ENCODE peak calls at places on chromosomes 6 and 20, in eight cellular contexts. One of them, this sample, is unnamed.

GRCh38 chr6:126477678-126478077 is 137.8 kb downstream of the CENPW start:
- DNase-seq in lung: no peak
- DNase-seq in ovary: no peak
- DNase-seq in hepatocyte: no peak
- DNase-seq in iPS DF 6.9: no peak
- DNase-seq in RWPE1: no peak
- DNase-seq in mesenchymal stem cell: no peak
- DNase-seq in fibroblast of lung: no peak
- DNase-seq in this sample: no peak

GRCh38 chr6:47102331-47102730 is 60.2 kb upstream of the ADGRF1 start:
- DNase-seq in lung: no peak
- DNase-seq in ovary: no peak
- DNase-seq in hepatocyte: no peak
- DNase-seq in iPS DF 6.9: no peak
- DNase-seq in RWPE1: no peak
- DNase-seq in mesenchymal stem cell: no peak
- DNase-seq in fibroblast of lung: no peak
- DNase-seq in this sample: no peak

GRCh38 chr6:157823523-157824370 is 701 bp downstream of the SNX9 start:
- DNase-seq in lung: no peak
- DNase-seq in ovary: peak
- DNase-seq in hepatocyte: peak
- DNase-seq in iPS DF 6.9: no peak
- DNase-seq in RWPE1: peak
- DNase-seq in mesenchymal stem cell: peak
- DNase-seq in fibroblast of lung: peak
- DNase-seq in this sample: peak

GRCh38 chr6:30889921-30890645 is 5.8 kb downstream of the DDR1 start:
- DNase-seq in lung: no peak
- DNase-seq in ovary: peak
- DNase-seq in hepatocyte: no peak
- DNase-seq in iPS DF 6.9: no peak
- DNase-seq in RWPE1: peak
- DNase-seq in mesenchymal stem cell: no peak
- DNase-seq in fibroblast of lung: peak
- DNase-seq in this sample: no peak

GRCh38 chr6:20870493-20870892 is 336.2 kb downstream of the CDKAL1 start:
- DNase-seq in lung: no peak
- DNase-seq in ovary: no peak
- DNase-seq in hepatocyte: no peak
- DNase-seq in iPS DF 6.9: no peak
- DNase-seq in RWPE1: no peak
- DNase-seq in mesenchymal stem cell: no peak
- DNase-seq in fibroblast of lung: no peak
- DNase-seq in this sample: no peak

GRCh38 chr6:505374-505773 is 113.8 kb downstream of the IRF4 start:
- DNase-seq in lung: no peak
- DNase-seq in ovary: no peak
- DNase-seq in hepatocyte: no peak
- DNase-seq in iPS DF 6.9: no peak
- DNase-seq in RWPE1: no peak
- DNase-seq in mesenchymal stem cell: no peak
- DNase-seq in fibroblast of lung: no peak
- DNase-seq in this sample: no peak

GRCh38 chr6:118325220-118325860 is 222.8 kb upstream of the PLN start:
- DNase-seq in lung: no peak
- DNase-seq in ovary: no peak
- DNase-seq in hepatocyte: no peak
- DNase-seq in iPS DF 6.9: no peak
- DNase-seq in RWPE1: peak
- DNase-seq in mesenchymal stem cell: peak
- DNase-seq in fibroblast of lung: peak
- DNase-seq in this sample: no peak

GRCh38 chr6:110547266-110547964 is 71.0 kb upstream of the SLC22A16 start:
- DNase-seq in lung: no peak
- DNase-seq in ovary: no peak
- DNase-seq in hepatocyte: no peak
- DNase-seq in iPS DF 6.9: no peak
- DNase-seq in RWPE1: peak
- DNase-seq in mesenchymal stem cell: peak
- DNase-seq in fibroblast of lung: peak
- DNase-seq in this sample: no peak

GRCh38 chr6:117600008-117600743 is 2.1 kb downstream of the GOPC start:
- DNase-seq in lung: no peak
- DNase-seq in ovary: no peak
- DNase-seq in hepatocyte: no peak
- DNase-seq in iPS DF 6.9: no peak
- DNase-seq in RWPE1: no peak
- DNase-seq in mesenchymal stem cell: no peak
- DNase-seq in fibroblast of lung: peak
- DNase-seq in this sample: no peak

GRCh38 chr6:99611148-99611547 is 4.5 kb downstream of the PRDM13 start:
- DNase-seq in lung: no peak
- DNase-seq in ovary: no peak
- DNase-seq in hepatocyte: no peak
- DNase-seq in iPS DF 6.9: no peak
- DNase-seq in RWPE1: no peak
- DNase-seq in mesenchymal stem cell: no peak
- DNase-seq in fibroblast of lung: no peak
- DNase-seq in this sample: no peak

GRCh38 chr20:24502661-24503060 is 33.2 kb downstream of the SYNDIG1 start:
- DNase-seq in lung: no peak
- DNase-seq in ovary: no peak
- DNase-seq in hepatocyte: no peak
- DNase-seq in iPS DF 6.9: no peak
- DNase-seq in RWPE1: no peak
- DNase-seq in mesenchymal stem cell: no peak
- DNase-seq in fibroblast of lung: peak
- DNase-seq in this sample: no peak

DNA sequence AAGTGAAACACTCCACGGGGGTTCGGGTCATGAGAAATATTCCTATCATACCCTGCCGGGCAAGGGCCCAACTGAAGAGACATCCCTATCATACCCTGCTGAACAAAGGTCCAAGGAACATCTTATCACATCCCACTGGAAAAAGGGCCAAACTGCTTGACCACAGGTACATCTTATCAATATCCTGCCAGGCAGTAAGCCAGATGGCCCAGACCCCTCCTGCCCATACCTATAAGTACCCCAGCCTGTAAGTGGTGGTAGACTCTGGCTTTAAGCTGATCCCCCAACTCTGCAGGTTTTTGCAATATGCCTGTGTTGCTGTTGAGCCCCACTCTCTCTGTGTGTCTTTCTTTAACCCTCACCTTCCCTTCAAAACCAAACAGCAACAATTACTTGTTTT is 51.6 kb downstream of the ZNF334 start:
- DNase-seq in lung: no peak
- DNase-seq in ovary: no peak
- DNase-seq in hepatocyte: no peak
- DNase-seq in iPS DF 6.9: no peak
- DNase-seq in RWPE1: no peak
- DNase-seq in mesenchymal stem cell: no peak
- DNase-seq in fibroblast of lung: no peak
- DNase-seq in this sample: no peak
- H3K27ac ChIP-seq in lung: no peak
- H3K27ac ChIP-seq in ovary: no peak
- H3K27ac ChIP-seq in hepatocyte: no peak
- H3K27ac ChIP-seq in iPS DF 6.9: no peak
- H3K27ac ChIP-seq in RWPE1: no peak
- H3K27ac ChIP-seq in mesenchymal stem cell: no peak
- H3K27ac ChIP-seq in fibroblast of lung: no peak
- H3K27ac ChIP-seq in this sample: no peak

GRCh38 chr20:3800878-3801260 is 4.8 kb downstream of the CDC25B start:
- DNase-seq in lung: no peak
- DNase-seq in ovary: no peak
- DNase-seq in hepatocyte: no peak
- DNase-seq in iPS DF 6.9: no peak
- DNase-seq in RWPE1: no peak
- DNase-seq in mesenchymal stem cell: no peak
- DNase-seq in fibroblast of lung: no peak
- DNase-seq in this sample: no peak
- H3K27ac ChIP-seq in lung: no peak
- H3K27ac ChIP-seq in ovary: no peak
- H3K27ac ChIP-seq in hepatocyte: no peak
- H3K27ac ChIP-seq in iPS DF 6.9: no peak
- H3K27ac ChIP-seq in RWPE1: peak
- H3K27ac ChIP-seq in mesenchymal stem cell: no peak
- H3K27ac ChIP-seq in fibroblast of lung: no peak
- H3K27ac ChIP-seq in this sample: no peak

DNA sequence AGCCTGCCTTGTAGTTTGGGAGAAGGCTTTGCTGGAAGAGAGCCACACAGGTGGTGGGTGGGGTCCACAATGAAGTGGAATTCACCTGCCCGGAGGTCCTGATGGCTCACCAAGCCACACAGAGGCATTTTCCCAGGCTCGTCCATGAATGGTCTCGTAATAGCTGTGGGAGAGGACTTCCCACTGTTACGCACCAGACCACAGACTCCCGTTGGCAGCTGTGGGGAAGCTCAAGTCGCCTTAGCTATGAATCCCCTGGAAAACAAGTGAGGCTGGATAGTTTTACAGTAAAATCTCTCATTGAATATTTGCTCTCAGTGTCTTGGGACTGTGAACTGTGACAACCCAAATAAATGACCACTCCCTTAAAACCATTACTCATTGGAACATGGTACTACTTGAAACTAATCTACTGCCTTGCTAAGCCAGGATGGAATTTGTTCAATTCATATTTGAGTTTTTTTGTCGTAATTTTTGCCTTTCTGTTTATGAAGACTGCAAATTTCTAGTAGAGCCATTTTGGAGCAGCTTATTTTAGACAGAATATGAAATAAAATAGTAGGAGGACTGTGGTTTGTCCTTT is 79.4 kb downstream of the JAG1 start:
- DNase-seq in lung: no peak
- DNase-seq in ovary: no peak
- DNase-seq in hepatocyte: no peak
- DNase-seq in iPS DF 6.9: no peak
- DNase-seq in RWPE1: no peak
- DNase-seq in mesenchymal stem cell: no peak
- DNase-seq in fibroblast of lung: peak
- DNase-seq in this sample: no peak
- H3K27ac ChIP-seq in lung: no peak
- H3K27ac ChIP-seq in ovary: no peak
- H3K27ac ChIP-seq in hepatocyte: no peak
- H3K27ac ChIP-seq in iPS DF 6.9: no peak
- H3K27ac ChIP-seq in RWPE1: peak
- H3K27ac ChIP-seq in mesenchymal stem cell: no peak
- H3K27ac ChIP-seq in fibroblast of lung: no peak
- H3K27ac ChIP-seq in this sample: no peak

GRCh38 chr6:43814865-43815264 is 44.9 kb downstream of the VEGFA start:
- DNase-seq in lung: no peak
- DNase-seq in ovary: no peak
- DNase-seq in hepatocyte: no peak
- DNase-seq in iPS DF 6.9: no peak
- DNase-seq in RWPE1: no peak
- DNase-seq in mesenchymal stem cell: no peak
- DNase-seq in fibroblast of lung: no peak
- DNase-seq in this sample: no peak
- H3K27ac ChIP-seq in lung: no peak
- H3K27ac ChIP-seq in ovary: no peak
- H3K27ac ChIP-seq in hepatocyte: peak
- H3K27ac ChIP-seq in iPS DF 6.9: no peak
- H3K27ac ChIP-seq in RWPE1: peak
- H3K27ac ChIP-seq in mesenchymal stem cell: no peak
- H3K27ac ChIP-seq in fibroblast of lung: no peak
- H3K27ac ChIP-seq in this sample: no peak

DNA sequence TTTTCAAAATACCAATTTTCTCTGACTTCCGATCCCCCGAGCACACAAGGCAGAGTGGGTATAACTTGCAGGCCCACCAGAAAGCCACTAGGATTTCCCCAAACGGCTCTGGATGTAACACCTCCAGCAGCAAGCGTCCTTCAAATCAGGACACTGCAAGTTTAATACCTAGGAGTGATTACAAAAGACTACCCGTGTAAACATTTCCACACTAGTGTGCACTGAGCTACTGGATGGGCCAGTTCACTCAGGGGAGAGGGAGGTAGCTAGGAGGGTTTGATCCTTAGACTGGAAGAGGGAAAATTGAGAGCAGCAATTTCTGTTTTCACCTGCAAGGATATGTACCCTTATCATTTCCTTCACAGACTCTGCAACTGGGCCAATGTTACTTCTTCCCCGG is 91.8 kb upstream of the AGPAT4 start:
- DNase-seq in lung: no peak
- DNase-seq in ovary: no peak
- DNase-seq in hepatocyte: no peak
- DNase-seq in iPS DF 6.9: no peak
- DNase-seq in RWPE1: no peak
- DNase-seq in mesenchymal stem cell: no peak
- DNase-seq in fibroblast of lung: no peak
- DNase-seq in this sample: no peak
- H3K27ac ChIP-seq in lung: no peak
- H3K27ac ChIP-seq in ovary: no peak
- H3K27ac ChIP-seq in hepatocyte: no peak
- H3K27ac ChIP-seq in iPS DF 6.9: no peak
- H3K27ac ChIP-seq in RWPE1: no peak
- H3K27ac ChIP-seq in mesenchymal stem cell: no peak
- H3K27ac ChIP-seq in fibroblast of lung: no peak
- H3K27ac ChIP-seq in this sample: no peak

GRCh38 chr20:34744340-34744739 is 40.2 kb downstream of the TP53INP2 start:
- DNase-seq in lung: no peak
- DNase-seq in ovary: no peak
- DNase-seq in hepatocyte: no peak
- DNase-seq in iPS DF 6.9: no peak
- DNase-seq in RWPE1: no peak
- DNase-seq in mesenchymal stem cell: no peak
- DNase-seq in fibroblast of lung: no peak
- DNase-seq in this sample: no peak
- H3K27ac ChIP-seq in lung: no peak
- H3K27ac ChIP-seq in ovary: no peak
- H3K27ac ChIP-seq in hepatocyte: no peak
- H3K27ac ChIP-seq in iPS DF 6.9: no peak
- H3K27ac ChIP-seq in RWPE1: no peak
- H3K27ac ChIP-seq in mesenchymal stem cell: no peak
- H3K27ac ChIP-seq in fibroblast of lung: no peak
- H3K27ac ChIP-seq in this sample: no peak

GRCh38 chr20:49915380-49916145 is at the start of gene SPATA2:
- DNase-seq in lung: peak
- DNase-seq in ovary: peak
- DNase-seq in hepatocyte: peak
- DNase-seq in iPS DF 6.9: peak
- DNase-seq in RWPE1: peak
- DNase-seq in mesenchymal stem cell: peak
- DNase-seq in fibroblast of lung: peak
- DNase-seq in this sample: peak
- H3K27ac ChIP-seq in lung: peak
- H3K27ac ChIP-seq in ovary: peak
- H3K27ac ChIP-seq in hepatocyte: peak
- H3K27ac ChIP-seq in iPS DF 6.9: no peak
- H3K27ac ChIP-seq in RWPE1: peak
- H3K27ac ChIP-seq in mesenchymal stem cell: peak
- H3K27ac ChIP-seq in fibroblast of lung: peak
- H3K27ac ChIP-seq in this sample: peak

This sample was measured in AG04450.